ENCODE peak calls at places on chromosomes 1 and 21, in six cellular contexts. Y, T, D, G, H and I are unnamed samples.

GRCh38 chr1:35560256-35561225 is 2.9 kb downstream of the NCDN start:
- DNase-seq in Y (no peak), T (no peak), D (peak), G (no peak), H (no peak), I (peak)

GRCh38 chr1:162294015-162294414 is 82.6 kb downstream of the SPATA46 start:
- DNase-seq in Y (no peak), T (no peak), D (no peak), G (no peak), H (no peak), I (no peak)

GRCh38 chr1:71086331-71086730 is 5.5 kb upstream of the ZRANB2 start:
- DNase-seq in Y (no peak), T (no peak), D (no peak), G (no peak), H (no peak), I (no peak)

GRCh38 chr1:60867782-60868181 is 214.6 kb upstream of the NFIA start:
- DNase-seq in Y (no peak), T (no peak), D (no peak), G (no peak), H (peak), I (no peak)

GRCh38 chr1:56866656-56867055 is 12.1 kb downstream of the C8A start:
- DNase-seq in Y (no peak), T (no peak), D (no peak), G (no peak), H (no peak), I (no peak)

GRCh38 chr1:30305061-30305460 is 418.3 kb downstream of the MATN1 start:
- DNase-seq in Y (no peak), T (no peak), D (no peak), G (no peak), H (no peak), I (no peak)

GRCh38 chr21:44263768-44264167 is 2.1 kb upstream of the DNMT3L start:
- DNase-seq in Y (no peak), T (no peak), D (no peak), G (no peak), H (no peak), I (no peak)

GRCh38 chr1:42165511-42166210 is 1.1 kb upstream of the GUCA2A start:
- DNase-seq in Y (no peak), T (no peak), D (peak), G (no peak), H (peak), I (no peak)

GRCh38 chr1:209920844-209921243 is 17.2 kb upstream of the SYT14 start:
- DNase-seq in Y (no peak), T (no peak), D (no peak), G (no peak), H (no peak), I (no peak)

GRCh38 chr1:228273720-228274451 is 66.0 kb downstream of the OBSCN start:
- DNase-seq in Y (no peak), T (no peak), D (no peak), G (no peak), H (no peak), I (peak)

GRCh38 chr1:22687191-22687590 is 23.4 kb upstream of the EPHB2 start:
- DNase-seq in Y (no peak), T (no peak), D (no peak), G (no peak), H (no peak), I (no peak)

GRCh38 chr1:53371121-53371666 is 43.3 kb upstream of the LRP8 start:
- DNase-seq in Y (no peak), T (no peak), D (no peak), G (no peak), H (no peak), I (peak)

GRCh38 chr1:22177354-22178003 is 34.6 kb upstream of the WNT4 start:
- DNase-seq in Y (no peak), T (no peak), D (no peak), G (no peak), H (no peak), I (no peak)

GRCh38 chr1:14494931-14495330 is 103.6 kb upstream of the KAZN start:
- DNase-seq in Y (no peak), T (no peak), D (no peak), G (no peak), H (no peak), I (no peak)

GRCh38 chr1:77234096-77234495 is 14.9 kb upstream of the PIGK start:
- DNase-seq in Y (no peak), T (no peak), D (no peak), G (no peak), H (no peak), I (no peak)

GRCh38 chr1:151166506-151166956 is 587 bp downstream of the SCNM1 start:
- DNase-seq in Y (no peak), T (no peak), D (no peak), G (no peak), H (peak), I (no peak)

GRCh38 chr1:34865981-34866761 is 6.6 kb upstream of the SMIM12 start:
- DNase-seq in Y (peak), T (peak), D (peak), G (peak), H (peak), I (peak)

GRCh38 chr1:68057564-68057963 is 7.1 kb upstream of the DIRAS3 start:
- DNase-seq in Y (no peak), T (no peak), D (no peak), G (no peak), H (no peak), I (no peak)

GRCh38 chr1:85806236-85806965 is 98.2 kb upstream of the ZNHIT6 start:
- DNase-seq in Y (no peak), T (no peak), D (no peak), G (no peak), H (no peak), I (no peak)

GRCh38 chr21:26070822-26071425 is 99.6 kb downstream of the APP start:
- DNase-seq in Y (no peak), T (no peak), D (no peak), G (no peak), H (no peak), I (no peak)

GRCh38 chr21:46604975-46605758 is at the start of gene S100B:
- DNase-seq in Y (no peak), T (no peak), D (peak), G (no peak), H (no peak), I (no peak)

GRCh38 chr1:109399326-109399957 is 1.7 kb upstream of the SORT1 start:
- DNase-seq in Y (no peak), T (no peak), D (no peak), G (no peak), H (peak), I (no peak)

GRCh38 chr1:152251391-152251790 is 27.4 kb upstream of the HRNR start:
- DNase-seq in Y (no peak), T (no peak), D (no peak), G (no peak), H (no peak), I (no peak)

GRCh38 chr1:204076891-204077290 is 4.0 kb downstream of the SOX13 start:
- DNase-seq in Y (no peak), T (no peak), D (no peak), G (no peak), H (no peak), I (peak)

GRCh38 chr1:27668121-27668807 is 3.7 kb downstream of the IFI6 start:
- DNase-seq in Y (no peak), T (no peak), D (no peak), G (no peak), H (no peak), I (peak)

GRCh38 chr1:243253927-243254232 is 1.2 kb downstream of the CEP170 start:
- DNase-seq in Y (no peak), T (no peak), D (no peak), G (no peak), H (no peak), I (no peak)

GRCh38 chr1:56569661-56570060 is 9.7 kb downstream of the PLPP3 start:
- DNase-seq in Y (no peak), T (no peak), D (peak), G (no peak), H (no peak), I (no peak)